ENCODE peak calls at places on chromosome 3, in seven cellular contexts. X is iPS DF 6.9, V is breast epithelium, R is left ventricle myocardium inferior, B is body of pancreas, D is tibial nerve, L is sigmoid colon. M is an unnamed sample.

GRCh38 chr3:186025161-186025560 is 83.7 kb downstream of the ETV5 start:
- DNase-seq in V (no peak), L (no peak), B (no peak), X (no peak), R (no peak), D (no peak), M (no peak)

GRCh38 chr3:171791695-171792082 is 18.6 kb downstream of the PLD1 start:
- DNase-seq in B (no peak), R (no peak), V (no peak), X (no peak), L (no peak), D (no peak), M (no peak)

GRCh38 chr3:4995500-4996053 is 16.3 kb downstream of the BHLHE40 start:
- DNase-seq in B (peak), L (peak), X (no peak), R (no peak), V (no peak), D (no peak), M (peak)

GRCh38 chr3:149618151-149619123 is 39.4 kb downstream of the WWTR1 start:
- DNase-seq in B (no peak), X (no peak), R (peak), D (no peak), V (no peak), L (no peak), M (peak)

GRCh38 chr3:129121016-129121791 is 400 bp downstream of the RAB43 start:
- DNase-seq in X (no peak), B (no peak), D (no peak), L (no peak), R (no peak), V (no peak), M (no peak)

GRCh38 chr3:14548321-14548729 is 8.2 kb upstream of the GRIP2 start:
- DNase-seq in L (peak), D (peak), V (no peak), R (peak), B (peak), X (peak), M (no peak)

GRCh38 chr3:172751188-172751571 is 654 bp downstream of the ECT2 start:
- DNase-seq in D (no peak), L (no peak), X (no peak), B (no peak), V (no peak), R (no peak), M (no peak)

GRCh38 chr3:179146911-179147570 is 1.1 kb upstream of the PIK3CA start:
- DNase-seq in B (no peak), X (no peak), D (no peak), V (no peak), L (no peak), R (no peak), M (no peak)

GRCh38 chr3:183536238-183536880 is 19.1 kb downstream of the KLHL6 start:
- DNase-seq in R (no peak), B (no peak), X (no peak), L (no peak), D (no peak), V (no peak), M (no peak)

GRCh38 chr3:11835028-11835639 is 11.6 kb downstream of the TAMM41 start:
- DNase-seq in D (no peak), L (no peak), X (no peak), B (no peak), V (no peak), R (no peak), M (no peak)

GRCh38 chr3:61030469-61031035 is 220.7 kb downstream of the FHIT start:
- DNase-seq in L (no peak), V (no peak), R (no peak), B (no peak), X (no peak), D (no peak), M (no peak)

GRCh38 chr3:51682079-51682478 is 11.0 kb downstream of the TEX264 start:
- DNase-seq in R (peak), D (no peak), X (peak), L (peak), V (no peak), B (peak), M (no peak)

GRCh38 chr3:23915537-23916108 is 1.2 kb downstream of the NKIRAS1 start:
- DNase-seq in R (no peak), B (no peak), D (no peak), V (no peak), X (no peak), L (no peak), M (no peak)

GRCh38 chr3:128052831-128053419 is 688 bp downstream of the SEC61A1 start:
- DNase-seq in V (no peak), R (no peak), L (no peak), D (no peak), X (no peak), B (no peak), M (no peak)

GRCh38 chr3:129037093-129037419 is 23.5 kb upstream of the GP9 start:
- DNase-seq in L (peak), V (no peak), R (no peak), X (no peak), D (no peak), B (no peak), M (no peak)

GRCh38 chr3:57961828-57962447 is 46.3 kb upstream of the FLNB start:
- DNase-seq in V (no peak), B (no peak), X (no peak), D (no peak), R (no peak), L (no peak), M (no peak)

DNA sequence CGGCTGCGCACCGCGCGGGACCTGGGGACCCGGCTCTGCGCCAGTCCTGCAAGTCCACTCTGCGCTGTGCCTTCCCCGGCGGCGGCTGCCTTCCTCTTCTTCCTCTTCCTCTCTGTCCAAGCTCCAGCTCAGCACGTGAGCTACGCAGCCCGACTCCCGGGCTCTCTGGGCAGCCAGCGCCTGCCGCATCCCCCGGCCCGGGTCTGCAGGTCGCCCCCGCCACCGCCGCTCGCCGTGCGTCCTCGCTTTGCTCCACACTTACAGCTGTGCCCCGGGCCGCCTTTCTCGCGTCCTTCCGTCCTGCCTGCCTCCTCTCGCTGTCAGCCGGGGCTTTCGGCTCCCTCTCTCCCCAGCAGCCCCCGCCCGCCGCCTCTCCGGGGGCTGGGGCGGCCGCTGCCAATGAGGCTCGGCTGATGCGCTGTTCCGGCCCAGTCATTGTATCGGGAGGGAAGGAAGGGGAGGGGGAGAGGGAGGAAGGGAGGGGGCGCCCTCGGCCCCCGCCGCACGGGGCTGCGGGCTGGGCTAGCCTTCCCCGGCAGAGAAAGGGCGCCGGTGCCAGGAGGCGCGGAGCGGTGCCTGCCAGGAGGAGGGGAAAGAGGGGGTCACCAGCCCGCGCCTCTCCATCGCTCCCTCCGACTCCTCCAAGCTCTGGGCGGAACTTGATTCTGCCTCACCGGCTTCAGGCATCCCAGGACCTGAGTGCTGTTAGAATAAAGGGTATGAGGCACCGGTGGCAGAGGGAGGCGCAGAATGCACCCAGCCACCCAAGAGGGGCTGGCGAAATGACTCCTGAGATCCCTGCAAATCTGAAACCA is 156.6 kb upstream of the FRMD4B start:
- DNase-seq in B (no peak), D (no peak), R (peak), V (no peak), L (no peak), X (no peak), M (no peak)
- H3K4me3 ChIP-seq in B (no peak), D (peak), R (peak), V (peak), L (peak), X (peak), M (peak)

GRCh38 chr3:194570184-194570583 is 63.0 kb downstream of the TMEM44 start:
- DNase-seq in L (no peak), D (no peak), R (no peak), B (no peak), X (no peak), V (no peak), M (no peak)

GRCh38 chr3:194562986-194563385 is 70.2 kb downstream of the TMEM44 start:
- DNase-seq in L (no peak), B (no peak), R (no peak), D (no peak), X (no peak), V (no peak), M (no peak)

GRCh38 chr3:194561306-194561974 is 71.8 kb downstream of the TMEM44 start:
- DNase-seq in V (no peak), L (no peak), R (no peak), B (no peak), X (no peak), D (no peak), M (no peak)

GRCh38 chr3:194569252-194569651 is 64.0 kb downstream of the TMEM44 start:
- DNase-seq in X (no peak), D (no peak), R (no peak), L (no peak), B (no peak), V (no peak), M (no peak)

GRCh38 chr3:194565597-194566190 is 67.5 kb downstream of the TMEM44 start:
- DNase-seq in R (no peak), X (no peak), L (no peak), B (no peak), V (no peak), D (no peak), M (no peak)
- H3K27ac ChIP-seq in R (no peak), X (no peak), L (no peak), B (no peak), V (peak), D (peak), M (no peak)

GRCh38 chr3:10334461-10334860 is 13.5 kb upstream of the SEC13 start:
- DNase-seq in X (no peak), B (no peak), D (no peak), R (no peak), V (no peak), L (no peak), M (no peak)

GRCh38 chr3:10335871-10336622 is 15.1 kb upstream of the SEC13 start:
- DNase-seq in R (no peak), B (no peak), L (no peak), X (no peak), D (no peak), V (no peak), M (no peak)

GRCh38 chr3:10334042-10334441 is 13.1 kb upstream of the SEC13 start:
- DNase-seq in D (no peak), X (no peak), L (no peak), B (no peak), R (peak), V (no peak), M (no peak)

GRCh38 chr3:10336761-10337160 is 15.8 kb upstream of the SEC13 start:
- DNase-seq in V (no peak), L (no peak), X (no peak), B (no peak), R (no peak), D (no peak), M (no peak)

GRCh38 chr3:10335190-10335738 is 14.4 kb upstream of the SEC13 start:
- DNase-seq in V (no peak), B (no peak), D (no peak), X (no peak), R (no peak), L (no peak), M (no peak)
- H3K4me3 ChIP-seq in V (no peak), B (no peak), D (no peak), X (no peak), R (no peak), L (no peak), M (no peak)

GRCh38 chr3:158804441-158804840 is 2.6 kb downstream of the MFSD1 start:
- DNase-seq in L (no peak), R (no peak), V (no peak), X (no peak), D (no peak), B (no peak), M (no peak)

GRCh38 chr3:158801200-158801599 is 654 bp upstream of the MFSD1 start:
- DNase-seq in L (peak), D (no peak), R (no peak), V (no peak), X (no peak), B (peak), M (no peak)

GRCh38 chr3:158801696-158802398 is at the start of gene MFSD1:
- DNase-seq in L (peak), X (peak), B (peak), R (peak), D (peak), V (peak), M (peak)

DNA sequence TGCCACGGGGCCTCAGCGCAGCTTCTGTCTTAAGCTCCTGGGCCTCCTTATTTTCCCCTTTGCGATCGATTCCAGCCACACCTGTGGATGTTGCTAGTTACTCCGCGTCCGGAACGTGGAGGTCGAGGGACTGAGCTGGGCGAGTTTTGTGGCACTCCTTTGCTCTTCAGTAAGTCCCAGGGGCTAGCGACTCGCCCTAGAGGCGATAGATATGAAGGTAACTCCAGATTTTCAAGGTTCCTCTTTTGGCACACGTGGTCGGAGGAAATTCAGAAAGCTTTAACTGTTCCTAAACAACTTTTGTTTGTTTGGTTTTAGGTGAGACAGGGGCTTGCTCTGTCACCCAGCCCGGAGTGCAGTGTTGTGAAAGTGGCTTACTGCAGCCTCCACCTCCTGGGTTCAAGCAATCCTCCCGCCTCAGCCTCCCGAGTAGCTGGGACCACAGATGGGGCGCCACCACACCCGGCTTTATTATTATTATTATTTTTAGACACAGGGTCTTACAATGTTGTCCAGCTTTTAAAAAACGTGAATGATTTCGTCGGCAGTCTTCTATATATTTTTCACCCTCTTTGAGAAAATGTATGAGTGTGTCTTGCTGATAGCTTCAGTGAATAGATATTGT is 657 bp downstream of the MFSD1 start:
- DNase-seq in V (no peak), X (no peak), D (no peak), L (no peak), B (no peak), R (no peak), M (no peak)
- H3K27ac ChIP-seq in V (peak), X (no peak), D (peak), L (peak), B (peak), R (peak), M (peak)

DNA sequence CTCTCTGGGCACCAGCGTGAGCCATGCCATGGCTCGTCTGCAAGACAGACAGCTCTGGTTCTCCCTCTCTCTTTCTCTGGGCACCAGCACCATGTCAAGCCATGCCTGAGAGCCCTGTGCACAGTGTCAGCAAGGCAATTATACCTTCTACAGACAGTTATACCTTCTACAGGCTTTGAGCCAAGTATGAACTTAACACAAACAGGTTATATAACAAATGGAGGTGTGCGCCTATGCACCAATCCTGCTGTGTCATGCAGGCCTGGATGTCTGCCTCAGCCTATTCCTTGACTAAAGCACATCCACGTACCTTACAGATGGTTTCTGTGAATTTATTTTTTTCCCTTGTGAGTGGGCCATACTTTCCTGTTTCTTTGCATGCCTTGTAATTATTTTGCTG is 5.9 kb upstream of the FBXL2 start:
- DNase-seq in R (no peak), V (no peak), D (no peak), L (no peak), B (no peak), X (no peak), M (no peak)
- H3K4me3 ChIP-seq in R (no peak), V (no peak), D (no peak), L (no peak), B (no peak), X (no peak), M (no peak)